ENCODE peak calls at places on chromosomes 5 and 9, in ten cellular contexts. One of them, this sample, is unnamed. For H3K27me3, the result is how much of the 10 kb centered on the place peaks cover.

GRCh38 chr5:168301593-168302388 is 10.3 kb downstream of the WWC1 start:
- DNase-seq in IMR-90: no peak
- DNase-seq in gastrocnemius medialis: no peak
- DNase-seq in WERI-Rb-1: no peak
- DNase-seq in iPS DF 6.9: no peak
- DNase-seq in left lung: no peak
- DNase-seq in effector memory CD4-positive, alpha-beta T cell: no peak
- DNase-seq in fibroblast of lung: no peak
- DNase-seq in SJSA1: no peak
- DNase-seq in heart right ventricle: no peak
- DNase-seq in this sample: no peak

GRCh38 chr5:151750121-151750520 is 8.3 kb downstream of the ATOX1 start:
- DNase-seq in IMR-90: no peak
- DNase-seq in gastrocnemius medialis: no peak
- DNase-seq in WERI-Rb-1: no peak
- DNase-seq in iPS DF 6.9: no peak
- DNase-seq in left lung: no peak
- DNase-seq in effector memory CD4-positive, alpha-beta T cell: no peak
- DNase-seq in fibroblast of lung: no peak
- DNase-seq in SJSA1: no peak
- DNase-seq in heart right ventricle: no peak
- DNase-seq in this sample: no peak

GRCh38 chr5:77971965-77972544 is 195.9 kb upstream of the TBCA start:
- DNase-seq in IMR-90: no peak
- DNase-seq in gastrocnemius medialis: no peak
- DNase-seq in WERI-Rb-1: no peak
- DNase-seq in iPS DF 6.9: no peak
- DNase-seq in left lung: no peak
- DNase-seq in effector memory CD4-positive, alpha-beta T cell: no peak
- DNase-seq in fibroblast of lung: no peak
- DNase-seq in SJSA1: no peak
- DNase-seq in heart right ventricle: no peak
- DNase-seq in this sample: no peak

GRCh38 chr9:134163374-134164196 is 779 bp downstream of the RNU6ATAC start:
- DNase-seq in IMR-90: peak
- DNase-seq in gastrocnemius medialis: peak
- DNase-seq in WERI-Rb-1: no peak
- DNase-seq in iPS DF 6.9: no peak
- DNase-seq in left lung: peak
- DNase-seq in effector memory CD4-positive, alpha-beta T cell: peak
- DNase-seq in fibroblast of lung: peak
- DNase-seq in SJSA1: peak
- DNase-seq in heart right ventricle: peak
- DNase-seq in this sample: no peak

GRCh38 chr5:123180178-123180577 is 91.1 kb downstream of the PRDM6 start:
- DNase-seq in IMR-90: no peak
- DNase-seq in gastrocnemius medialis: peak
- DNase-seq in WERI-Rb-1: no peak
- DNase-seq in iPS DF 6.9: no peak
- DNase-seq in left lung: no peak
- DNase-seq in effector memory CD4-positive, alpha-beta T cell: no peak
- DNase-seq in fibroblast of lung: no peak
- DNase-seq in SJSA1: no peak
- DNase-seq in heart right ventricle: peak
- DNase-seq in this sample: no peak

GRCh38 chr5:37665889-37666288 is 174.0 kb downstream of the GDNF start:
- DNase-seq in IMR-90: no peak
- DNase-seq in gastrocnemius medialis: peak
- DNase-seq in WERI-Rb-1: no peak
- DNase-seq in iPS DF 6.9: no peak
- DNase-seq in left lung: peak
- DNase-seq in effector memory CD4-positive, alpha-beta T cell: no peak
- DNase-seq in fibroblast of lung: peak
- DNase-seq in SJSA1: peak
- DNase-seq in heart right ventricle: peak
- DNase-seq in this sample: peak

GRCh38 chr5:39076757-39077475 is 2.7 kb upstream of the RICTOR start:
- DNase-seq in IMR-90: peak
- DNase-seq in gastrocnemius medialis: no peak
- DNase-seq in WERI-Rb-1: no peak
- DNase-seq in iPS DF 6.9: no peak
- DNase-seq in left lung: no peak
- DNase-seq in effector memory CD4-positive, alpha-beta T cell: no peak
- DNase-seq in fibroblast of lung: peak
- DNase-seq in SJSA1: peak
- DNase-seq in heart right ventricle: no peak
- DNase-seq in this sample: no peak

GRCh38 chr5:172839669-172840068 is 5.6 kb downstream of the ERGIC1 start:
- DNase-seq in IMR-90: no peak
- DNase-seq in gastrocnemius medialis: no peak
- DNase-seq in WERI-Rb-1: no peak
- DNase-seq in iPS DF 6.9: no peak
- DNase-seq in left lung: no peak
- DNase-seq in effector memory CD4-positive, alpha-beta T cell: no peak
- DNase-seq in fibroblast of lung: no peak
- DNase-seq in SJSA1: no peak
- DNase-seq in heart right ventricle: no peak
- DNase-seq in this sample: no peak

GRCh38 chr5:129619782-129620181 is 128.1 kb upstream of the MINAR2 start:
- DNase-seq in IMR-90: no peak
- DNase-seq in gastrocnemius medialis: no peak
- DNase-seq in WERI-Rb-1: no peak
- DNase-seq in iPS DF 6.9: no peak
- DNase-seq in left lung: no peak
- DNase-seq in effector memory CD4-positive, alpha-beta T cell: no peak
- DNase-seq in fibroblast of lung: no peak
- DNase-seq in SJSA1: no peak
- DNase-seq in heart right ventricle: no peak
- DNase-seq in this sample: no peak

GRCh38 chr9:90432951-90433350 is 209.7 kb downstream of the DIRAS2 start:
- DNase-seq in IMR-90: no peak
- DNase-seq in gastrocnemius medialis: no peak
- DNase-seq in WERI-Rb-1: peak
- DNase-seq in iPS DF 6.9: no peak
- DNase-seq in left lung: no peak
- DNase-seq in effector memory CD4-positive, alpha-beta T cell: no peak
- DNase-seq in fibroblast of lung: no peak
- DNase-seq in SJSA1: no peak
- DNase-seq in heart right ventricle: no peak
- DNase-seq in this sample: peak

GRCh38 chr5:172454355-172455086 is at the start of gene SH3PXD2B:
- DNase-seq in IMR-90: no peak
- DNase-seq in gastrocnemius medialis: no peak
- DNase-seq in WERI-Rb-1: peak
- DNase-seq in iPS DF 6.9: no peak
- DNase-seq in left lung: peak
- DNase-seq in effector memory CD4-positive, alpha-beta T cell: peak
- DNase-seq in fibroblast of lung: peak
- DNase-seq in SJSA1: peak
- DNase-seq in heart right ventricle: peak
- DNase-seq in this sample: peak

GRCh38 chr5:148663509-148663908 is 9.2 kb upstream of the HTR4 start:
- DNase-seq in IMR-90: no peak
- DNase-seq in gastrocnemius medialis: no peak
- DNase-seq in WERI-Rb-1: no peak
- DNase-seq in iPS DF 6.9: no peak
- DNase-seq in left lung: no peak
- DNase-seq in effector memory CD4-positive, alpha-beta T cell: no peak
- DNase-seq in fibroblast of lung: no peak
- DNase-seq in SJSA1: no peak
- DNase-seq in heart right ventricle: no peak
- DNase-seq in this sample: no peak
- H3K27me3 ChIP-seq in IMR-90: under half
- H3K27me3 ChIP-seq in gastrocnemius medialis: under half
- H3K27me3 ChIP-seq in WERI-Rb-1: under half
- H3K27me3 ChIP-seq in iPS DF 6.9: under half
- H3K27me3 ChIP-seq in left lung: under half
- H3K27me3 ChIP-seq in effector memory CD4-positive, alpha-beta T cell: under half
- H3K27me3 ChIP-seq in fibroblast of lung: under half
- H3K27me3 ChIP-seq in SJSA1: under half
- H3K27me3 ChIP-seq in heart right ventricle: under half
- H3K27me3 ChIP-seq in this sample: under half

DNA sequence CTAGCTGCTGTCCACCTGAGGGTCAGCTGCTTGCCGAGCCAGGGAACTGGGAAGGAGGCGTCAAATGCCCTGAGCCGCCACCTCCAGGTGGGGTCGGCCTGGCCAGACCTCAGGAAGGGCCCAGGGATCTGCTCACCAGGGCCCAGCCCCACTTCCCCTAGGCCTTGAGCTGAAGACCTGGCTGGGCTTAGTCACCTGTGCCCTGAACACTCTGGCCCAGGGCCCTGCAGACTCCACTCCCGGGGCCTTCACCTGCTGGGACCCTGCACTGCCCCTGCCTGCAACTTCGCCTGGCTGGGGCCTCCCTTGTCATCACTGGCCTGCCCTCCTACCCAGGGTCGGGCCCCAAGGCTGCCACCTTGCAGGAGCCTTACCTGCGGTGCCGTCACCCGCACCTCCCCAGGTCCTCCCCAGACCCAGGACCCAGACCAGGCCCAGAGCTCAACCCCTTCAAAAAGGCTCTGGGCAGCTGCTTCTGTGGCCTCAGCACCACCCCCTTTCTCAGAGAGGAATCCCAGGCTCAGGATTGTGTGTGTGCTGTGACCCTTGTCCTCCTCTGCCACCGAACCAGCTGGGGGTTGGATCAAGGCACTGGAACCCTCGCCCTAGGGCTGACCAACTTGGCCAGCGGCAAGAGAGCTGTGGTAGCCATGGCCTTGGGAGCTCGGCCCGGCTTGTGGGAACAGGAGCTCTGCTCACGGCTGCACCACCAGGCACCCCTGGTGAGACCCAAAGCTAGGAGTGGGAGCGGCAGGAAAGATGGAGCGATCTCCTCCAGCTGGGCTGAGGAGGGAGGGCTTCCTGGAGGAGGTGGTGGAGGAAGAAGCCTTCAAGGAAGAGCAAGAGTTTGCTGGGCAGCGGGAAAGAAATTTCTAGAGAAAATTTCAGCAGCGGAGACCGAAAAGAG is 1.2 kb upstream of the NELFB start:
- DNase-seq in IMR-90: no peak
- DNase-seq in gastrocnemius medialis: no peak
- DNase-seq in WERI-Rb-1: no peak
- DNase-seq in iPS DF 6.9: no peak
- DNase-seq in left lung: no peak
- DNase-seq in effector memory CD4-positive, alpha-beta T cell: no peak
- DNase-seq in fibroblast of lung: no peak
- DNase-seq in SJSA1: no peak
- DNase-seq in heart right ventricle: no peak
- DNase-seq in this sample: peak
- H3K27ac ChIP-seq in IMR-90: peak
- H3K27ac ChIP-seq in gastrocnemius medialis: peak
- H3K27ac ChIP-seq in WERI-Rb-1: peak
- H3K27ac ChIP-seq in iPS DF 6.9: no peak
- H3K27ac ChIP-seq in left lung: peak
- H3K27ac ChIP-seq in effector memory CD4-positive, alpha-beta T cell: no peak
- H3K27ac ChIP-seq in fibroblast of lung: peak
- H3K27ac ChIP-seq in SJSA1: no peak
- H3K27ac ChIP-seq in heart right ventricle: peak
- H3K27ac ChIP-seq in this sample: no peak

GRCh38 chr9:77020438-77021264 is 1.2 kb downstream of the FOXB2 start:
- DNase-seq in IMR-90: no peak
- DNase-seq in gastrocnemius medialis: no peak
- DNase-seq in WERI-Rb-1: no peak
- DNase-seq in iPS DF 6.9: no peak
- DNase-seq in left lung: peak
- DNase-seq in effector memory CD4-positive, alpha-beta T cell: no peak
- DNase-seq in fibroblast of lung: no peak
- DNase-seq in SJSA1: no peak
- DNase-seq in heart right ventricle: no peak
- DNase-seq in this sample: no peak
- H3K27me3 ChIP-seq in IMR-90: half or more
- H3K27me3 ChIP-seq in gastrocnemius medialis: half or more
- H3K27me3 ChIP-seq in WERI-Rb-1: half or more
- H3K27me3 ChIP-seq in iPS DF 6.9: half or more
- H3K27me3 ChIP-seq in left lung: half or more
- H3K27me3 ChIP-seq in effector memory CD4-positive, alpha-beta T cell: under half
- H3K27me3 ChIP-seq in fibroblast of lung: half or more
- H3K27me3 ChIP-seq in SJSA1: under half
- H3K27me3 ChIP-seq in heart right ventricle: half or more
- H3K27me3 ChIP-seq in this sample: under half

GRCh38 chr5:72184408-72184807 is 77.1 kb downstream of the MAP1B start:
- DNase-seq in IMR-90: no peak
- DNase-seq in gastrocnemius medialis: no peak
- DNase-seq in WERI-Rb-1: no peak
- DNase-seq in iPS DF 6.9: no peak
- DNase-seq in left lung: no peak
- DNase-seq in effector memory CD4-positive, alpha-beta T cell: no peak
- DNase-seq in fibroblast of lung: no peak
- DNase-seq in SJSA1: no peak
- DNase-seq in heart right ventricle: no peak
- DNase-seq in this sample: no peak

GRCh38 chr5:72185717-72186388 is 78.6 kb downstream of the MAP1B start:
- DNase-seq in IMR-90: no peak
- DNase-seq in gastrocnemius medialis: no peak
- DNase-seq in WERI-Rb-1: no peak
- DNase-seq in iPS DF 6.9: no peak
- DNase-seq in left lung: no peak
- DNase-seq in effector memory CD4-positive, alpha-beta T cell: no peak
- DNase-seq in fibroblast of lung: peak
- DNase-seq in SJSA1: no peak
- DNase-seq in heart right ventricle: no peak
- DNase-seq in this sample: no peak

GRCh38 chr5:72189135-72189534 is 81.9 kb downstream of the MAP1B start:
- DNase-seq in IMR-90: no peak
- DNase-seq in gastrocnemius medialis: no peak
- DNase-seq in WERI-Rb-1: no peak
- DNase-seq in iPS DF 6.9: no peak
- DNase-seq in left lung: no peak
- DNase-seq in effector memory CD4-positive, alpha-beta T cell: no peak
- DNase-seq in fibroblast of lung: no peak
- DNase-seq in SJSA1: no peak
- DNase-seq in heart right ventricle: no peak
- DNase-seq in this sample: no peak

GRCh38 chr5:72188176-72188575 is 80.9 kb downstream of the MAP1B start:
- DNase-seq in IMR-90: no peak
- DNase-seq in gastrocnemius medialis: no peak
- DNase-seq in WERI-Rb-1: no peak
- DNase-seq in iPS DF 6.9: no peak
- DNase-seq in left lung: no peak
- DNase-seq in effector memory CD4-positive, alpha-beta T cell: no peak
- DNase-seq in fibroblast of lung: no peak
- DNase-seq in SJSA1: no peak
- DNase-seq in heart right ventricle: no peak
- DNase-seq in this sample: no peak

GRCh38 chr5:72187388-72188070 is 80.3 kb downstream of the MAP1B start:
- DNase-seq in IMR-90: no peak
- DNase-seq in gastrocnemius medialis: no peak
- DNase-seq in WERI-Rb-1: no peak
- DNase-seq in iPS DF 6.9: no peak
- DNase-seq in left lung: no peak
- DNase-seq in effector memory CD4-positive, alpha-beta T cell: no peak
- DNase-seq in fibroblast of lung: no peak
- DNase-seq in SJSA1: no peak
- DNase-seq in heart right ventricle: no peak
- DNase-seq in this sample: no peak
- H3K27ac ChIP-seq in IMR-90: no peak
- H3K27ac ChIP-seq in gastrocnemius medialis: no peak
- H3K27ac ChIP-seq in WERI-Rb-1: no peak
- H3K27ac ChIP-seq in iPS DF 6.9: no peak
- H3K27ac ChIP-seq in left lung: no peak
- H3K27ac ChIP-seq in effector memory CD4-positive, alpha-beta T cell: no peak
- H3K27ac ChIP-seq in fibroblast of lung: no peak
- H3K27ac ChIP-seq in SJSA1: no peak
- H3K27ac ChIP-seq in heart right ventricle: no peak
- H3K27ac ChIP-seq in this sample: no peak

GRCh38 chr9:37002036-37002412 is 32.0 kb downstream of the PAX5 start:
- DNase-seq in IMR-90: no peak
- DNase-seq in gastrocnemius medialis: no peak
- DNase-seq in WERI-Rb-1: no peak
- DNase-seq in iPS DF 6.9: no peak
- DNase-seq in left lung: no peak
- DNase-seq in effector memory CD4-positive, alpha-beta T cell: no peak
- DNase-seq in fibroblast of lung: no peak
- DNase-seq in SJSA1: no peak
- DNase-seq in heart right ventricle: no peak
- DNase-seq in this sample: no peak
- H3K27me3 ChIP-seq in IMR-90: half or more
- H3K27me3 ChIP-seq in gastrocnemius medialis: half or more
- H3K27me3 ChIP-seq in WERI-Rb-1: under half
- H3K27me3 ChIP-seq in iPS DF 6.9: under half
- H3K27me3 ChIP-seq in left lung: half or more
- H3K27me3 ChIP-seq in effector memory CD4-positive, alpha-beta T cell: under half
- H3K27me3 ChIP-seq in fibroblast of lung: under half
- H3K27me3 ChIP-seq in SJSA1: half or more
- H3K27me3 ChIP-seq in heart right ventricle: half or more
- H3K27me3 ChIP-seq in this sample: under half